ENCODE peak calls at places on chromosomes 5 and 9, in eight cellular contexts. C is activated CD8-positive, alpha-beta T cell treated with anti-CD3 and anti-CD28 coated beads for 36 hours; D is gastrocnemius medialis; Q is A549; A is fibroblast of mammary gland; S is ecto neural progenitor cell; H is pulmonary artery endothelial cell; N is stimulated activated CD4-positive, alpha-beta T cell treated with anti-CD3 and anti-CD28 coated beads, Interleukin-2, amount 100 ng/mL, for 4 hours. P is an unnamed sample.

GRCh38 chr9:137446851-137447471 is 5.8 kb upstream of the ENTPD8 start:
- DNase-seq in S (no peak), A (peak; percentile 35), N (no peak), Q (no peak), C (no peak), D (no peak), H (no peak), P (no peak)

GRCh38 chr9:30609713-30610112 is 1774.7 kb upstream of the ACO1 start:
- DNase-seq in C (no peak), H (no peak), D (no peak), S (no peak), N (no peak), Q (no peak), A (no peak), P (no peak)

GRCh38 chr5:89246252-89246651 is 363.3 kb upstream of the MEF2C start:
- DNase-seq in C (no peak), N (no peak), D (no peak), H (no peak), A (peak; percentile 26), Q (no peak), S (no peak), P (no peak)

GRCh38 chr9:79817469-79818004 is 245.8 kb downstream of the TLE4 start:
- DNase-seq in D (peak; percentile 37), C (peak; percentile 33), H (no peak), A (peak; percentile 3), S (no peak), N (no peak), Q (no peak), P (no peak)

GRCh38 chr5:109868737-109869136 is 179.0 kb downstream of the MAN2A1 start:
- DNase-seq in N (no peak), Q (no peak), D (no peak), S (no peak), H (no peak), C (no peak), A (peak; percentile 85), P (no peak)

GRCh38 chr5:53667621-53668020 is 107.2 kb downstream of the NDUFS4 start:
- DNase-seq in H (no peak), D (no peak), C (no peak), N (no peak), Q (no peak), A (no peak), S (no peak), P (no peak)

GRCh38 chr5:171531638-171532037 is 112.2 kb downstream of the FGF18 start:
- DNase-seq in A (no peak), Q (no peak), S (no peak), N (no peak), D (no peak), H (no peak), C (no peak), P (no peak)

GRCh38 chr5:87122171-87122977 is 145.3 kb upstream of the RASA1 start:
- DNase-seq in Q (no peak), N (no peak), D (no peak), H (no peak), C (no peak), A (no peak), S (no peak), P (no peak)

GRCh38 chr9:19493174-19493811 is 84.5 kb downstream of the ACER2 start:
- DNase-seq in S (peak; percentile 70), A (peak; percentile 93), C (peak; percentile 47), H (no peak), N (no peak), Q (peak; percentile 44), D (no peak), P (peak; percentile 33)

GRCh38 chr9:121651295-121652036 is at the start of gene DAB2IP:
- DNase-seq in S (peak; percentile 89), Q (no peak), D (no peak), H (no peak), A (no peak), N (no peak), C (peak; percentile 21), P (no peak)

GRCh38 chr9:128724744-128725211 is 851 bp upstream of the ZDHHC12 start:
- DNase-seq in S (peak; percentile 85), D (peak; percentile 63), A (peak; percentile 92), Q (peak; percentile 83), H (peak; percentile 35), C (peak; percentile 58), N (no peak), P (peak; percentile 62)

GRCh38 chr5:1526681-1527131 is 2.9 kb upstream of the LPCAT1 start:
- DNase-seq in C (no peak), N (no peak), Q (no peak), A (no peak), D (peak; percentile 8), H (no peak), S (peak; percentile 38), P (no peak)

GRCh38 chr5:96196890-96197289 is 235.2 kb upstream of the ELL2 start:
- DNase-seq in N (no peak), D (no peak), A (no peak), S (no peak), H (no peak), C (no peak), Q (no peak), P (no peak)

GRCh38 chr9:137114613-137115393 is at the start of gene DPP7:
- DNase-seq in S (peak; percentile 65), D (peak; percentile 67), A (peak; percentile 30), H (no peak), C (peak; percentile 81), N (peak; percentile 74), Q (peak; percentile 59), P (no peak)

GRCh38 chr9:90956026-90956810 is 154.6 kb downstream of the SYK start:
- DNase-seq in N (no peak), Q (no peak), H (no peak), D (no peak), S (no peak), C (no peak), A (peak; percentile 42), P (no peak)

GRCh38 chr9:37374892-37375291 is 47.6 kb upstream of the GRHPR start:
- DNase-seq in N (no peak), A (no peak), H (no peak), D (no peak), Q (no peak), C (peak; percentile 23), S (no peak), P (no peak)

GRCh38 chr9:110895141-110895912 is 142.9 kb downstream of the LPAR1 start:
- DNase-seq in C (no peak), H (no peak), S (no peak), N (no peak), D (peak; percentile 33), A (no peak), Q (no peak), P (no peak)

GRCh38 chr9:126504086-126504976 is 109.4 kb upstream of the LMX1B start:
- DNase-seq in Q (no peak), H (no peak), A (no peak), D (no peak), S (no peak), N (no peak), C (no peak), P (no peak)

GRCh38 chr9:84419203-84419602 is 78.6 kb upstream of the SLC28A3 start:
- DNase-seq in A (no peak), Q (no peak), C (no peak), N (no peak), S (no peak), H (no peak), D (no peak), P (no peak)

GRCh38 chr5:84381501-84382362 is 2.9 kb downstream of the EDIL3 start:
- DNase-seq in H (no peak), S (no peak), C (no peak), Q (no peak), A (no peak), N (no peak), D (no peak), P (no peak)

P was measured in HCT116.